ENCODE peak calls at places on chromosomes 16 and 17, in seven cellular contexts. A is cardiac muscle cell, G is spleen, O is fibroblast of lung, Q is tibial artery, K is bronchial epithelial cell, N is GM13977. V is an unnamed sample.

GRCh38 chr17:68972119-68972704 is 17.0 kb upstream of the ABCA8 start:
- DNase-seq in A (peak), G (no peak), O (peak), Q (no peak), K (peak), N (peak), V (peak)

GRCh38 chr17:21166599-21167265 is 40.0 kb downstream of the DHRS7B start:
- DNase-seq in A (peak), G (no peak), O (peak), Q (no peak), K (no peak), N (no peak), V (no peak)

GRCh38 chr16:81266680-81267095 is 28.2 kb downstream of the BCO1 start:
- DNase-seq in A (peak), G (no peak), O (peak), Q (no peak), K (peak), N (no peak), V (no peak)

GRCh38 chr17:32529604-32530003 is 42.8 kb downstream of the CDK5R1 start:
- DNase-seq in A (peak), G (no peak), O (no peak), Q (no peak), K (no peak), N (no peak), V (no peak)

GRCh38 chr17:45432405-45433113 is at the start of gene ARHGAP27:
- DNase-seq in A (peak), G (peak), O (peak), Q (no peak), K (no peak), N (peak), V (no peak)

GRCh38 chr16:8080817-8081216 is 509.5 kb downstream of the TMEM114 start:
- DNase-seq in A (no peak), G (no peak), O (no peak), Q (no peak), K (no peak), N (no peak), V (no peak)

GRCh38 chr16:80347900-80348299 is 192.9 kb upstream of the DYNLRB2 start:
- DNase-seq in A (no peak), G (no peak), O (peak), Q (peak), K (no peak), N (no peak), V (no peak)

GRCh38 chr17:73510981-73511442 is 133.2 kb downstream of the SDK2 start:
- DNase-seq in A (no peak), G (no peak), O (no peak), Q (no peak), K (peak), N (no peak), V (no peak)

GRCh38 chr16:27245276-27246231 is 23.0 kb downstream of the NSMCE1 start:
- DNase-seq in A (peak), G (no peak), O (peak), Q (peak), K (peak), N (no peak), V (no peak)

GRCh38 chr17:34171245-34171818 is 83.8 kb upstream of the CCL2 start:
- DNase-seq in A (peak), G (no peak), O (peak), Q (no peak), K (peak), N (peak), V (peak)

GRCh38 chr17:73286863-73287296 is 24.9 kb downstream of the CDC42EP4 start:
- DNase-seq in A (peak), G (no peak), O (peak), Q (no peak), K (peak), N (no peak), V (no peak)

GRCh38 chr16:27720731-27721547 is 171.0 kb downstream of the KATNIP start:
- DNase-seq in A (no peak), G (peak), O (no peak), Q (no peak), K (no peak), N (no peak), V (no peak)

GRCh38 chr16:89038811-89039735 is 54.6 kb upstream of the ACSF3 start:
- DNase-seq in A (no peak), G (peak), O (no peak), Q (no peak), K (no peak), N (no peak), V (no peak)

GRCh38 chr17:81702934-81703746 is at the start of gene MRPL12:
- DNase-seq in A (peak), G (peak), O (peak), Q (peak), K (peak), N (peak), V (peak)
- TF ChIP-seq CTCF in A (peak), G (peak), O (no peak), Q (peak), K (peak), N (no peak), V (no peak)

GRCh38 chr17:76366247-76366646 is 12.5 kb upstream of the PRPSAP1 start:
- DNase-seq in A (no peak), G (no peak), O (no peak), Q (no peak), K (no peak), N (no peak), V (no peak)

GRCh38 chr17:76367647-76368046 is 13.9 kb upstream of the PRPSAP1 start:
- DNase-seq in A (no peak), G (no peak), O (no peak), Q (no peak), K (no peak), N (no peak), V (no peak)

GRCh38 chr17:76369804-76370203 is 14.6 kb upstream of the SPHK1 start:
- DNase-seq in A (no peak), G (no peak), O (no peak), Q (no peak), K (no peak), N (no peak), V (no peak)

GRCh38 chr17:76370261-76370993 is 14.0 kb upstream of the SPHK1 start:
- DNase-seq in A (peak), G (no peak), O (peak), Q (peak), K (peak), N (no peak), V (no peak)

GRCh38 chr17:76368545-76368944 is 14.8 kb upstream of the PRPSAP1 start:
- DNase-seq in A (peak), G (no peak), O (peak), Q (no peak), K (no peak), N (no peak), V (no peak)
- TF ChIP-seq CTCF in A (no peak), G (no peak), O (no peak), Q (no peak), K (no peak), N (no peak), V (no peak)

GRCh38 chr17:29251969-29252866 is 5.6 kb downstream of the CRYBA1 start:
- DNase-seq in A (peak), G (no peak), O (peak), Q (no peak), K (no peak), N (peak), V (peak)
- TF ChIP-seq CTCF in A (peak), G (peak), O (peak), Q (peak), K (no peak), N (peak), V (no peak)

GRCh38 chr16:57863434-57864160 is 61.3 kb upstream of the KIFC3 start:
- DNase-seq in A (peak), G (no peak), O (peak), Q (peak), K (peak), N (no peak), V (no peak)
- TF ChIP-seq CTCF in A (peak), G (peak), O (peak), Q (peak), K (peak), N (peak), V (peak)

GRCh38 chr16:30535777-30536190 is 1.1 kb upstream of the ZNF747 start:
- DNase-seq in A (peak), G (peak), O (peak), Q (peak), K (peak), N (peak), V (peak)
- TF ChIP-seq CTCF in A (peak), G (peak), O (peak), Q (peak), K (peak), N (peak), V (peak)

GRCh38 chr17:30897311-30897710 is 8.7 kb downstream of the TEFM start:
- DNase-seq in A (no peak), G (no peak), O (no peak), Q (no peak), K (no peak), N (no peak), V (no peak)

GRCh38 chr17:30894236-30894635 is 11.8 kb downstream of the TEFM start:
- DNase-seq in A (no peak), G (no peak), O (no peak), Q (no peak), K (no peak), N (no peak), V (no peak)
- TF ChIP-seq CTCF in A (no peak), G (no peak), O (no peak), Q (no peak), K (no peak), N (no peak), V (no peak)

V was measured in GM20000.